ENCODE peak calls at places on chromosomes 3 and 15, in four cellular contexts. N is endodermal cell, W is SJSA1, P is body of pancreas. R is an unnamed sample.

GRCh38 chr3:47799733-47800132 is 3.2 kb upstream of the DHX30 start:
- DNase-seq in N (peak; percentile 78), W (no peak), P (no peak), R (no peak)

GRCh38 chr3:153640689-153641308 is 478.8 kb downstream of the RAP2B start:
- DNase-seq in N (peak; percentile 85), W (no peak), P (no peak), R (no peak)

GRCh38 chr3:111151438-111151837 is 79.8 kb downstream of the NECTIN3 start:
- DNase-seq in N (no peak), W (no peak), P (no peak), R (peak; percentile 84)

GRCh38 chr3:78139166-78139565 is 1099.3 kb downstream of the ROBO2 start:
- DNase-seq in N (no peak), W (no peak), P (no peak), R (peak; percentile 45)

GRCh38 chr3:127041933-127042332 is 59.0 kb downstream of the PLXNA1 start:
- DNase-seq in N (no peak), W (no peak), P (no peak), R (no peak)

GRCh38 chr3:193903257-193903807 is 232.6 kb upstream of the HES1 start:
- DNase-seq in N (no peak), W (no peak), P (no peak), R (no peak)

GRCh38 chr15:54481819-54482218 is 503.6 kb downstream of the UNC13C start:
- DNase-seq in N (no peak), W (no peak), P (no peak), R (no peak)

GRCh38 chr3:12395349-12396012 is 88.8 kb upstream of the TSEN2 start:
- DNase-seq in N (no peak), W (no peak), P (no peak), R (no peak)

GRCh38 chr15:77631790-77632551 is 741 bp downstream of the LINGO1 start:
- DNase-seq in N (peak; percentile 88), W (no peak), P (peak; percentile 34), R (no peak)

GRCh38 chr3:94413721-94414106 is 350.9 kb downstream of the NSUN3 start:
- DNase-seq in N (no peak), W (no peak), P (no peak), R (peak; percentile 69)

GRCh38 chr15:23646165-23647000 is 1.3 kb downstream of the MAGEL2 start:
- DNase-seq in N (peak; percentile 50), W (no peak), P (no peak), R (no peak)

GRCh38 chr15:74799843-74800558 is 12.6 kb upstream of the LMAN1L start:
- DNase-seq in N (peak; percentile 93), W (peak; percentile 73), P (peak; percentile 69), R (peak; percentile 46)

GRCh38 chr15:43440721-43441281 is 52.2 kb downstream of the TP53BP1 start:
- DNase-seq in N (peak; percentile 57), W (peak; percentile 82), P (peak; percentile 16), R (peak; percentile 93)

GRCh38 chr3:67460841-67461240 is 193.6 kb downstream of the SUCLG2 start:
- DNase-seq in N (no peak), W (no peak), P (no peak), R (no peak)

GRCh38 chr3:147412491-147412916 is 3.3 kb downstream of the ZIC1 start:
- DNase-seq in N (no peak), W (no peak), P (no peak), R (no peak)

GRCh38 chr3:127068111-127068810 is 85.3 kb downstream of the PLXNA1 start:
- DNase-seq in N (no peak), W (no peak), P (no peak), R (no peak)

GRCh38 chr3:41304603-41305002 is 105.3 kb downstream of the CTNNB1 start:
- DNase-seq in N (no peak), W (no peak), P (no peak), R (peak; percentile 35)

GRCh38 chr15:68829068-68829467 is 8.4 kb upstream of the ANP32A start:
- DNase-seq in N (no peak), W (no peak), P (no peak), R (peak; percentile 13)

GRCh38 chr3:46030626-46031025 is 3.3 kb upstream of the XCR1 start:
- DNase-seq in N (no peak), W (no peak), P (no peak), R (no peak)

GRCh38 chr15:59622289-59622688 is 10.7 kb downstream of the GCNT3 start:
- DNase-seq in N (peak; percentile 88), W (peak; percentile 65), P (peak; percentile 17), R (peak; percentile 69)

GRCh38 chr3:31197941-31198340 is 303.5 kb upstream of the GADL1 start:
- DNase-seq in N (no peak), W (no peak), P (no peak), R (no peak)

GRCh38 chr3:194134231-194134756 is 1.7 kb upstream of the HES1 start:
- DNase-seq in N (no peak), W (peak; percentile 86), P (no peak), R (no peak)

GRCh38 chr15:40630313-40630712 is 36.3 kb downstream of the KNL1 start:
- DNase-seq in N (no peak), W (no peak), P (no peak), R (no peak)

GRCh38 chr3:57555316-57555715 is 758 bp upstream of the PDE12 start:
- DNase-seq in N (no peak), W (no peak), P (no peak), R (no peak)

GRCh38 chr3:141326626-141327025 is 41.7 kb upstream of the ZBTB38 start:
- DNase-seq in N (no peak), W (no peak), P (no peak), R (no peak)

GRCh38 chr15:100821327-100821726 is 58.3 kb upstream of the ALDH1A3 start:
- DNase-seq in N (no peak), W (no peak), P (no peak), R (no peak)
- H3K27ac ChIP-seq in N (no peak overlapping the region), W (no peak overlapping the region), P (no peak overlapping the region), R (no peak overlapping the region)

DNA sequence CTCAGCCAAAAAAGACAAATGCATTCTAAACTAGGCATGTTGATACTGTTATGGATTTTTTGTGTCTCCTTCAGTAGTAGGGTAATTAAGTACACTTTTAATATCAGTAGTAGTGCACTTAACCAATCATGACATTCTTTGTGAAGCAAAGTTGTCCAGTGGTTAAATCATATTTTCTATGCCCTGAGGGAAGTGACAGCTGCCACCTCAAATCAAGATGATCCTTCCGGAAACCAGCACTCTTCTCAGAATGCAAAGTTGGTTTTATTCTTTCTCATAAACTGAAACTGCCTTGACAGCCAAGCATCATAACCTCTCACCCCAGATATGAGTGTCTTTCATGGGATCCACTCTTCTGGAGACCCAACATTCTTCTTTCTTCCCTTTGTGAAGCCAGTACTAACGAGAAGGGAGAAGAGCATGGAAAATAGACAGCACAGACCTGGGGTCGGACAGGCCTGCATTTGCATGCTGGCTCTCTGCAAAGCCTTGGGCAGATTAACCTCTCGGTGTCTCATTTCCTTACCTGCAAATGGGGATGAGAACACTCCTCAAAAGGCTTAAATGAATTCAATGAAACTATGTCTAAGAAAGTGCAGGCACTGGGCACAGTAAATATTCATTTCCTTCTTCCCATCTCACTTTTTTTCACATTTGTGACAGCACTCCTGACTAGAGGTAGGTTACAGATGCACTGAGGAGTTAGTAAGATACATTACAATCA is 13.2 kb downstream of the AAGAB start:
- DNase-seq in N (no peak), W (no peak), P (no peak), R (no peak)
- H3K4me3 ChIP-seq in N (no peak overlapping the region), W (no peak overlapping the region), P (no peak overlapping the region), R (no peak overlapping the region)

GRCh38 chr15:101637549-101638318 is 14.4 kb downstream of the TM2D3 start:
- DNase-seq in N (no peak), W (no peak), P (no peak), R (no peak)
- H3K27ac ChIP-seq in N (no peak overlapping the region), W (no peak overlapping the region), P (no peak overlapping the region), R (no peak overlapping the region)

GRCh38 chr15:35254052-35254451 is 169.0 kb upstream of the NANOGP8 start:
- DNase-seq in N (no peak), W (no peak), P (no peak), R (no peak)
- H3K4me3 ChIP-seq in N (no peak overlapping the region), W (no peak overlapping the region), P (no peak overlapping the region), R (no peak overlapping the region)

GRCh38 chr3:165667676-165668075 is 169.5 kb downstream of the BCHE start:
- DNase-seq in N (no peak), W (no peak), P (no peak), R (no peak)

GRCh38 chr3:165669967-165670366 is 167.3 kb downstream of the BCHE start:
- DNase-seq in N (no peak), W (no peak), P (no peak), R (peak; percentile 6)

DNA sequence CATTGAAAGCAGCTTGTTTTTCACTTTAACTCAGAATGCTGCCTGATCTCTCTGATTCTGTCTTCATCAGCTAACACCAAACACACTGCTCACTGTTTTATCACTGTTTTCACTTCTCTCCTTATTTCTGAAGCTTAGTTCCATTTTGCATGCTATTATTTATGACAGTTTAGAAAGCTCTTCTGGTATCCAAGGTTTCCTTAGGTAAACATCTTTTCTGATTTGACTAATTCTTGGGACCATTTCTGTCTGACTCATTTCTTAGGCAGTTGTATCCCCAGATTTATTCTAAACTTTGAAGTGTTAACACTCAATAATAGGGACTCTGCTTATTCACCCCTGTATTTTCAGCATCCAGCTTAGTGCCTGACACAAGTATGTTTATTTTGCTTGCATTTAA is 167.7 kb downstream of the BCHE start:
- DNase-seq in N (no peak), W (no peak), P (no peak), R (no peak)
- H3K27ac ChIP-seq in N (no peak overlapping the region), W (no peak overlapping the region), P (no peak overlapping the region), R (no peak overlapping the region)

GRCh38 chr15:80550219-80550909 is 144.7 kb upstream of the ABHD17C start:
- DNase-seq in N (no peak), W (peak; percentile 72), P (no peak), R (peak; percentile 95)

GRCh38 chr15:80550910-80551265 is 144.2 kb upstream of the ABHD17C start:
- DNase-seq in N (no peak), W (no peak), P (no peak), R (peak; percentile 50)

GRCh38 chr15:80551348-80551747 is 143.8 kb upstream of the ABHD17C start:
- DNase-seq in N (no peak), W (no peak), P (no peak), R (peak; percentile 19)

GRCh38 chr15:80549191-80549590 is 145.0 kb downstream of the ARNT2 start:
- DNase-seq in N (no peak), W (no peak), P (no peak), R (no peak)

GRCh38 chr15:80549712-80550111 is 145.4 kb upstream of the ABHD17C start:
- DNase-seq in N (no peak), W (no peak), P (no peak), R (no peak)
- H3K4me3 ChIP-seq in N (no peak overlapping the region), W (peak overlapping the region; percentile 5), P (no peak overlapping the region), R (peak overlapping the region; percentile 48)